ENCODE peak calls at places on chromosome X, in seven cellular contexts. N is upper lobe of right lung, H is ovary, I is tibial nerve, G is cardiac muscle cell, D is GM23248, Y is psoas muscle. O is an unnamed sample.

GRCh38 chrX:96433409-96434122 is 251.1 kb upstream of the DIAPH2 start:
- DNase-seq in N (no peak), H (no peak), I (no peak), G (no peak), D (no peak), Y (no peak), O (no peak)

GRCh38 chrX:73855546-73855945 is 292.5 kb downstream of the CHIC1 start:
- DNase-seq in N (no peak), H (peak), I (peak), G (peak), D (peak), Y (peak), O (no peak)

GRCh38 chrX:30653415-30654131 is at the start of gene GK:
- DNase-seq in N (no peak), H (no peak), I (no peak), G (no peak), D (peak), Y (peak), O (no peak)

GRCh38 chrX:56963377-56963776 is 32.0 kb downstream of the SPIN3 start:
- DNase-seq in N (no peak), H (no peak), I (no peak), G (no peak), D (no peak), Y (no peak), O (no peak)

GRCh38 chrX:153780678-153781427 is at the start of gene SRPK3:
- DNase-seq in N (no peak), H (no peak), I (no peak), G (peak), D (peak), Y (no peak), O (peak)

GRCh38 chrX:136198010-136198409 is 50.7 kb downstream of the FHL1 start:
- DNase-seq in N (no peak), H (no peak), I (no peak), G (no peak), D (no peak), Y (no peak), O (no peak)

GRCh38 chrX:47293106-47293505 is 60.3 kb downstream of the USP11 start:
- DNase-seq in N (no peak), H (no peak), I (no peak), G (no peak), D (no peak), Y (no peak), O (no peak)

GRCh38 chrX:97027384-97027922 is 143.7 kb downstream of the RPA4 start:
- DNase-seq in N (no peak), H (no peak), I (no peak), G (no peak), D (no peak), Y (no peak), O (no peak)

GRCh38 chrX:78625292-78625909 is 33.7 kb downstream of the RTL3 start:
- DNase-seq in N (no peak), H (no peak), I (no peak), G (no peak), D (no peak), Y (no peak), O (no peak)

GRCh38 chrX:46796574-46797191 is 37.8 kb upstream of the SLC9A7 start:
- DNase-seq in N (peak), H (peak), I (peak), G (peak), D (peak), Y (peak), O (peak)

GRCh38 chrX:18210470-18210869 is 10.2 kb downstream of the BEND2 start:
- DNase-seq in N (no peak), H (no peak), I (no peak), G (peak), D (peak), Y (no peak), O (no peak)

GRCh38 chrX:153598541-153599191 is at the start of gene CCNQ:
- DNase-seq in N (peak), H (peak), I (no peak), G (peak), D (peak), Y (no peak), O (no peak)

GRCh38 chrX:22952011-22952410 is 47.7 kb upstream of the DDX53 start:
- DNase-seq in N (no peak), H (no peak), I (no peak), G (peak), D (no peak), Y (no peak), O (no peak)

GRCh38 chrX:68196939-68197791 is 236.1 kb downstream of the OPHN1 start:
- DNase-seq in N (no peak), H (no peak), I (no peak), G (peak), D (peak), Y (no peak), O (no peak)

GRCh38 chrX:85084770-85085393 is 81.2 kb downstream of the APOOL start:
- DNase-seq in N (no peak), H (no peak), I (no peak), G (peak), D (peak), Y (no peak), O (no peak)

GRCh38 chrX:12709047-12709446 is 82.2 kb upstream of the PRPS2 start:
- DNase-seq in N (no peak), H (no peak), I (no peak), G (no peak), D (no peak), Y (no peak), O (no peak)

GRCh38 chrX:40158036-40158706 is 60.4 kb upstream of the BCOR start:
- DNase-seq in N (peak), H (peak), I (no peak), G (no peak), D (peak), Y (no peak), O (no peak)

GRCh38 chrX:110280954-110281353 is 36.9 kb downstream of the AMMECR1 start:
- DNase-seq in N (no peak), H (no peak), I (no peak), G (no peak), D (peak), Y (no peak), O (no peak)

GRCh38 chrX:17560385-17560784 is 176.9 kb upstream of the SCML1 start:
- DNase-seq in N (no peak), H (no peak), I (no peak), G (no peak), D (no peak), Y (no peak), O (no peak)

GRCh38 chrX:78123190-78123589 is 16.3 kb downstream of the TAF9B start:
- DNase-seq in N (no peak), H (no peak), I (no peak), G (no peak), D (peak), Y (no peak), O (no peak)

GRCh38 chrX:7272301-7272700 is 124.3 kb upstream of the PUDP start:
- DNase-seq in N (no peak), H (no peak), I (no peak), G (no peak), D (no peak), Y (no peak), O (no peak)

GRCh38 chrX:100980608-100981497 is 11.3 kb downstream of the ARL13A start:
- DNase-seq in N (peak), H (no peak), I (no peak), G (peak), D (peak), Y (peak), O (peak)

GRCh38 chrX:54494970-54495813 is 842 bp downstream of the FGD1 start:
- DNase-seq in N (peak), H (no peak), I (no peak), G (peak), D (peak), Y (peak), O (peak)

GRCh38 chrX:73812256-73812655 is 249.3 kb downstream of the CHIC1 start:
- DNase-seq in N (no peak), H (no peak), I (no peak), G (no peak), D (peak), Y (no peak), O (no peak)

GRCh38 chrX:34716322-34716721 is 59.2 kb upstream of the TMEM47 start:
- DNase-seq in N (no peak), H (no peak), I (no peak), G (no peak), D (peak), Y (no peak), O (no peak)

GRCh38 chrX:47380268-47380667 is 9.9 kb downstream of the ZNF157 start:
- DNase-seq in N (no peak), H (no peak), I (no peak), G (no peak), D (no peak), Y (no peak), O (no peak)

GRCh38 chrX:79366888-79367749 is at the start of gene ITM2A:
- DNase-seq in N (peak), H (peak), I (peak), G (peak), D (no peak), Y (peak), O (peak)

GRCh38 chrX:107597264-107597663 is 31.0 kb upstream of the PRPS1 start:
- DNase-seq in N (no peak), H (no peak), I (no peak), G (no peak), D (no peak), Y (no peak), O (no peak)

GRCh38 chrX:10484683-10485247 is 135.6 kb downstream of the MID1 start:
- DNase-seq in N (no peak), H (no peak), I (no peak), G (no peak), D (peak), Y (no peak), O (no peak)
- H3K27ac ChIP-seq in N (no peak), H (no peak), I (no peak), G (peak), D (peak), Y (no peak), O (no peak)

DNA sequence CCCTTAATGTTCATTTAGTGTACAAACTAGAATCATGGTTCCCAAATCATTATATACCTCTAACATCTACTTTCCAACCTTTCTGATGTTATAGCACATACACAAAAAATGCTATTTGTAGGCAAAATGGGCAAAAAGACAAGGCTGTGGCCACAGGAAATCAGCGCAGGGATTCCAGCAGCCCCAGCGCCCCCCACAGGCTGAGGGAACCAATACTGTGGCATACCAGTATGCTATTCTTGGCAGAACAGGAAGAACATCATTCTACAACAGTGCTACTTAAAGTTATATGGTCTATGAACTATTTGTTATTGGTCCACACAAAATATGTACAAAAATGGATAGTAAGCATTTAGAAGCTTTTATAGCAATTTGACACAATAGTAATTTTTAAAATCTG is 25.3 kb downstream of the STEEP1 start:
- DNase-seq in N (no peak), H (no peak), I (no peak), G (no peak), D (no peak), Y (no peak), O (no peak)
- H3K4me3 ChIP-seq in N (no peak), H (no peak), I (no peak), G (no peak), D (no peak), Y (no peak), O (no peak)

GRCh38 chrX:14916017-14916674 is 42.9 kb downstream of the MOSPD2 start:
- DNase-seq in N (no peak), H (no peak), I (no peak), G (peak), D (peak), Y (no peak), O (no peak)
- H3K27ac ChIP-seq in N (no peak), H (no peak), I (no peak), G (no peak), D (peak), Y (no peak), O (no peak)

GRCh38 chrX:69505772-69506616 is 1.9 kb downstream of the NALF2 start:
- DNase-seq in N (no peak), H (no peak), I (no peak), G (no peak), D (no peak), Y (no peak), O (no peak)
- H3K4me3 ChIP-seq in N (no peak), H (no peak), I (no peak), G (no peak), D (no peak), Y (no peak), O (no peak)

GRCh38 chrX:119604778-119605177 is 1.4 kb downstream of the NKRF start:
- DNase-seq in N (no peak), H (no peak), I (no peak), G (no peak), D (peak), Y (no peak), O (no peak)
- H3K27ac ChIP-seq in N (no peak), H (peak), I (no peak), G (no peak), D (no peak), Y (no peak), O (peak)

GRCh38 chrX:2692221-2693122 is 1.4 kb downstream of the CD99 start:
- DNase-seq in N (no peak), H (no peak), I (no peak), G (peak), D (peak), Y (peak), O (peak)

GRCh38 chrX:2693123-2693438 is 2.0 kb downstream of the CD99 start:
- DNase-seq in N (no peak), H (no peak), I (no peak), G (no peak), D (peak), Y (no peak), O (no peak)

GRCh38 chrX:2690856-2691542 is at the start of gene CD99:
- DNase-seq in N (peak), H (peak), I (peak), G (peak), D (peak), Y (peak), O (peak)

GRCh38 chrX:2691543-2692220 is 587 bp downstream of the CD99 start:
- DNase-seq in N (peak), H (peak), I (peak), G (peak), D (peak), Y (peak), O (peak)

GRCh38 chrX:2689773-2690666 is 1.1 kb upstream of the CD99 start:
- DNase-seq in N (no peak), H (no peak), I (no peak), G (no peak), D (no peak), Y (no peak), O (no peak)
- H3K4me3 ChIP-seq in N (peak), H (peak), I (no peak), G (peak), D (no peak), Y (peak), O (peak)

O was measured in tibial artery.